ENCODE peak calls at places on chromosome 1, in six cellular contexts. F is cardiac muscle cell, I is spleen, P is colonic mucosa, S is NT2/D1, K is uterus. N is an unnamed sample.

GRCh38 chr1:209586341-209586740 is 2.8 kb downstream of the CAMK1G start:
- DNase-seq in F (no peak), P (no peak), K (no peak), I (no peak), S (no peak), N (no peak)

GRCh38 chr1:65174585-65174984 is 26.6 kb downstream of the AK4 start:
- DNase-seq in K (peak; percentile 29), F (no peak), P (no peak), I (no peak), S (no peak), N (no peak)

GRCh38 chr1:193794239-193794638 is 607.8 kb upstream of the B3GALT2 start:
- DNase-seq in S (no peak), I (no peak), P (no peak), F (no peak), K (no peak), N (peak; percentile 84)

GRCh38 chr1:21162740-21163464 is 13.8 kb downstream of the EIF4G3 start:
- DNase-seq in I (no peak), K (no peak), P (no peak), F (no peak), S (no peak), N (no peak)

GRCh38 chr1:69128204-69128603 is 439.5 kb upstream of the LRRC7 start:
- DNase-seq in P (no peak), I (no peak), K (no peak), S (no peak), F (peak; percentile 58), N (no peak)

GRCh38 chr1:164704954-164705353 is 146.0 kb downstream of the PBX1 start:
- DNase-seq in I (no peak), F (peak; percentile 48), S (no peak), K (no peak), P (no peak), N (no peak)

GRCh38 chr1:201020647-201021332 is 2.7 kb downstream of the KIF21B start:
- DNase-seq in F (no peak), I (peak; percentile 85), K (no peak), S (no peak), P (peak; percentile 43), N (no peak)

GRCh38 chr1:214318356-214318755 is 37.4 kb downstream of the SMYD2 start:
- DNase-seq in I (no peak), F (no peak), P (no peak), S (no peak), K (no peak), N (no peak)

GRCh38 chr1:152018537-152018936 is 18.3 kb downstream of the S100A11 start:
- DNase-seq in F (peak; percentile 46), I (no peak), K (no peak), P (no peak), S (no peak), N (no peak)

GRCh38 chr1:225447649-225448048 is 19.8 kb upstream of the LBR start:
- DNase-seq in K (peak; percentile 91), I (no peak), S (no peak), F (no peak), P (no peak), N (no peak)

GRCh38 chr1:5645929-5646328 is 346.3 kb downstream of the NPHP4 start:
- DNase-seq in K (no peak), S (no peak), F (no peak), I (no peak), P (no peak), N (no peak)

GRCh38 chr1:12153181-12153785 is 13.5 kb upstream of the TNFRSF1B start:
- DNase-seq in S (no peak), F (no peak), I (peak; percentile 93), P (peak; percentile 61), K (no peak), N (no peak)

GRCh38 chr1:27436204-27437159 is 44.1 kb downstream of the GPR3 start:
- DNase-seq in K (no peak), F (no peak), P (peak; percentile 71), S (no peak), I (no peak), N (no peak)

GRCh38 chr1:26913389-26913753 is 404 bp downstream of the NR0B2 start:
- DNase-seq in F (no peak), S (no peak), P (no peak), I (peak; percentile 65), K (no peak), N (no peak)

GRCh38 chr1:216523043-216523442 is 99.8 kb upstream of the USH2A start:
- DNase-seq in P (no peak), K (no peak), I (no peak), S (no peak), F (no peak), N (no peak)

GRCh38 chr1:154698320-154699096 is 90.5 kb upstream of the ADAR start:
- DNase-seq in P (no peak), S (no peak), F (no peak), K (no peak), I (no peak), N (no peak)

GRCh38 chr1:229130028-229130668 is 140.8 kb upstream of the RAB4A start:
- DNase-seq in S (no peak), I (no peak), P (peak; percentile 84), K (no peak), F (no peak), N (no peak)

GRCh38 chr1:84851839-84852238 is 41.2 kb downstream of the LPAR3 start:
- DNase-seq in S (no peak), F (no peak), I (no peak), P (no peak), K (no peak), N (no peak)

GRCh38 chr1:120179420-120180348 is 3.4 kb upstream of the SEC22B start:
- DNase-seq in F (peak; percentile 17), P (peak; percentile 18), K (peak; percentile 43), S (no peak), I (no peak), N (peak; percentile 60)
- H3K4me3 ChIP-seq in F (no peak overlapping the region), P (no peak overlapping the region), K (no peak overlapping the region), S (no peak overlapping the region), I (peak overlapping the region; percentile 34), N (no peak overlapping the region)

GRCh38 chr1:60897003-60897402 is 185.4 kb upstream of the NFIA start:
- DNase-seq in S (no peak), K (no peak), P (no peak), I (no peak), F (no peak), N (no peak)
- H3K4me1 ChIP-seq in S (no peaks in the 10 kb centered on the region), K (no peaks in the 10 kb centered on the region), P (no peaks in the 10 kb centered on the region), I (no peaks in the 10 kb centered on the region), F (peaks cover 12% of the 10 kb centered on the region), N (peaks cover 2% of the 10 kb centered on the region)

GRCh38 chr1:165773324-165773965 is 4.8 kb upstream of the TMCO1 start:
- DNase-seq in K (no peak), F (no peak), S (no peak), P (no peak), I (no peak), N (no peak)
- H3K4me3 ChIP-seq in K (no peak overlapping the region), F (no peak overlapping the region), S (no peak overlapping the region), P (no peak overlapping the region), I (no peak overlapping the region), N (no peak overlapping the region)

DNA sequence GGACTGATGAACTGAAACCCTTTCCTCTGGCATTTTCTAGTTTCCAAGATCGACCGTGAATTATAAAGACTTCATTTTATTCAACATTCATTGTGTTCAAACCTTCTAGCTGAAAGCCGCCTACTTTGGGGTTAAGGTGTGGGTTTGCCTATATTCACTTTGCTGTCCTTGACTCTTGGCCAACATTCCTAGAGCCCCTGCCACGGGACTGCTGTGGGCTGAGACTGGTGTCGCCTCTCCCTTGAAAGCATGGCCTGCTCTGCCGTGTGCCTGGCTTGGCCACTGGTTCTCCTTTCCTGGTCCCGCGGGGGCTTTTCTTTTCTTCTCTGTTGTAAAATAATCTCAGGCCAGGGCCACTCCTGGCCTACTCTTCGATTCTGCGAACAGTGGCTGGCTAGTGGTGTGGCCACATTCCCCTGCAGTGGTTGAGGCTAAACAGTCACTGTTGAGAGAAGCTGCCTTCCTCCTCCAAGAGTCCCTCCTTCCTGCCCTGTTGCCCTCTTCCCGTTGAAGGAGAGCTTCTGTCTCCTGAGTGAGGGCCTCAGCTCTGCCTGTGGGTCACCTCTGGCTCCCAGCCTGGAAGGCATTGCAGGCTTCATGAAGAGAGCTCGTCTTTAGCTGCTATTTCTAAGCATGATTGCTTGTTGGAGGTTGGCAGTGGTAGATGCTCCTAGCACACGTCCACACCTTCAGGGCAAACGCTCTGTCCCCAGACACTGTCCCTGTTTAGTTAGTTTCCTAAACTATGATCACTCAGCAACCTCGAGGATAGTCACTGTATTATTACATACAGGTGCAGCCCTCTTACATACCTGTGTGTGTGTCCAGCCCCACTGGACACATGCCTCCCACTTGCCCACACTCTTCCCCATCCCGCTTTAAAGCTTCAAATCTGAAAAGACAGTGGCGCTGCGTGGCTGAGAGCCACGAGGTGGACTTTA is 80.5 kb downstream of the GALNT2 start:
- DNase-seq in S (no peak), K (no peak), I (no peak), P (no peak), F (no peak), N (no peak)
- H3K4me1 ChIP-seq in S (peaks cover 8% of the 10 kb centered on the region), K (peaks cover 5% of the 10 kb centered on the region), I (peaks cover 83% of the 10 kb centered on the region), P (no peaks in the 10 kb centered on the region), F (peaks cover 46% of the 10 kb centered on the region), N (peaks cover 33% of the 10 kb centered on the region)

GRCh38 chr1:222994506-222995229 is 148.4 kb downstream of the TLR5 start:
- DNase-seq in K (no peak), S (no peak), P (no peak), I (no peak), F (no peak), N (no peak)
- H3K4me3 ChIP-seq in K (no peak overlapping the region), S (no peak overlapping the region), P (no peak overlapping the region), I (no peak overlapping the region), F (no peak overlapping the region), N (no peak overlapping the region)

DNA sequence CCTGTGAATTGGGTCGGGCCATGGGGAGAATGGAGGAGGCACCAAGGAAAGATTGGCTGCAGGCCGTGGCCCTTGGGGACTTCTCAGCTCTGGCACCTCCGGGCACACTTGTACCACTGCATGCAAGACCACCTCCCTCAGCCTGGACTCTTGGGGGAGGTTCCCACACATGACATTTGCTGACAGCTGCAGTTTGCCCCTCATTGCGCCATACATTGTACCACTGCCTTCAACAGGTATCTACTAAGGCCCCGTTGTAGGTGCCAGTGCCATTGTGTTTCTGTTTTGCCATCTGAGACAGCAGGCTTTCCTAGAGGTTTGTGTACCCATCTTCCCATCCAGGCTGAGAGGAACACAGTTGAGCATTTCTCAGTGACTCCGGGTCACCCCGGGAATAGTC is 159.4 kb upstream of the TMEM51 start:
- DNase-seq in I (no peak), F (no peak), S (no peak), K (no peak), P (no peak), N (no peak)
- H3K4me1 ChIP-seq in I (peaks cover 80% of the 10 kb centered on the region), F (no peaks in the 10 kb centered on the region), S (peaks cover 7% of the 10 kb centered on the region), K (no peaks in the 10 kb centered on the region), P (no peaks in the 10 kb centered on the region), N (no peaks in the 10 kb centered on the region)